ENCODE peak calls at places on chromosomes 1 and 21, in eight cellular contexts. One of them, this sample, is unnamed.

GRCh38 chr1:232611834-232612233 is 18.1 kb downstream of the SIPA1L2 start:
- DNase-seq in AG04449: no peak
- DNase-seq in cardiac fibroblast: no peak
- DNase-seq in lower leg skin: no peak
- DNase-seq in BJ: no peak
- DNase-seq in fibroblast of mammary gland: no peak
- DNase-seq in mucosa of descending colon: no peak
- DNase-seq in progenitor cell of endocrine pancreas: no peak
- DNase-seq in this sample: no peak

GRCh38 chr1:231242516-231243198 is 1.6 kb downstream of the GNPAT start:
- DNase-seq in progenitor cell of endocrine pancreas: no peak
- DNase-seq in cardiac fibroblast: peak
- DNase-seq in mucosa of descending colon: no peak
- DNase-seq in AG04449: no peak
- DNase-seq in fibroblast of mammary gland: peak
- DNase-seq in BJ: no peak
- DNase-seq in lower leg skin: no peak
- DNase-seq in this sample: no peak

GRCh38 chr1:219535021-219535420 is 77.9 kb downstream of the ZC3H11B start:
- DNase-seq in AG04449: no peak
- DNase-seq in progenitor cell of endocrine pancreas: no peak
- DNase-seq in BJ: no peak
- DNase-seq in mucosa of descending colon: no peak
- DNase-seq in fibroblast of mammary gland: no peak
- DNase-seq in cardiac fibroblast: no peak
- DNase-seq in lower leg skin: no peak
- DNase-seq in this sample: no peak

GRCh38 chr1:73862343-73862742 is 335.6 kb downstream of the LRRIQ3 start:
- DNase-seq in lower leg skin: no peak
- DNase-seq in fibroblast of mammary gland: no peak
- DNase-seq in AG04449: no peak
- DNase-seq in cardiac fibroblast: no peak
- DNase-seq in mucosa of descending colon: no peak
- DNase-seq in progenitor cell of endocrine pancreas: no peak
- DNase-seq in BJ: no peak
- DNase-seq in this sample: no peak

GRCh38 chr1:145918992-145919939 is 749 bp upstream of the PEX11B start:
- DNase-seq in AG04449: no peak
- DNase-seq in progenitor cell of endocrine pancreas: no peak
- DNase-seq in fibroblast of mammary gland: peak
- DNase-seq in lower leg skin: peak
- DNase-seq in BJ: no peak
- DNase-seq in cardiac fibroblast: peak
- DNase-seq in mucosa of descending colon: peak
- DNase-seq in this sample: no peak

GRCh38 chr1:197910120-197911110 is 6.8 kb upstream of the LHX9 start:
- DNase-seq in lower leg skin: no peak
- DNase-seq in BJ: no peak
- DNase-seq in mucosa of descending colon: no peak
- DNase-seq in fibroblast of mammary gland: no peak
- DNase-seq in AG04449: no peak
- DNase-seq in cardiac fibroblast: no peak
- DNase-seq in progenitor cell of endocrine pancreas: no peak
- DNase-seq in this sample: no peak

GRCh38 chr1:2474933-2475371 is 1.1 kb upstream of the PLCH2 start:
- DNase-seq in BJ: no peak
- DNase-seq in cardiac fibroblast: peak
- DNase-seq in lower leg skin: no peak
- DNase-seq in fibroblast of mammary gland: no peak
- DNase-seq in AG04449: no peak
- DNase-seq in mucosa of descending colon: no peak
- DNase-seq in progenitor cell of endocrine pancreas: no peak
- DNase-seq in this sample: no peak

GRCh38 chr1:15870421-15870820 is 22.9 kb downstream of the SPEN start:
- DNase-seq in progenitor cell of endocrine pancreas: no peak
- DNase-seq in lower leg skin: no peak
- DNase-seq in AG04449: no peak
- DNase-seq in fibroblast of mammary gland: peak
- DNase-seq in cardiac fibroblast: no peak
- DNase-seq in mucosa of descending colon: no peak
- DNase-seq in BJ: no peak
- DNase-seq in this sample: no peak

GRCh38 chr21:45568383-45568782 is 26.1 kb upstream of the SLC19A1 start:
- DNase-seq in lower leg skin: no peak
- DNase-seq in AG04449: no peak
- DNase-seq in progenitor cell of endocrine pancreas: no peak
- DNase-seq in fibroblast of mammary gland: no peak
- DNase-seq in mucosa of descending colon: no peak
- DNase-seq in BJ: no peak
- DNase-seq in cardiac fibroblast: no peak
- DNase-seq in this sample: no peak

GRCh38 chr1:246959944-246960693 is 28.4 kb upstream of the AHCTF1 start:
- DNase-seq in mucosa of descending colon: no peak
- DNase-seq in lower leg skin: no peak
- DNase-seq in fibroblast of mammary gland: peak
- DNase-seq in progenitor cell of endocrine pancreas: no peak
- DNase-seq in cardiac fibroblast: peak
- DNase-seq in AG04449: no peak
- DNase-seq in BJ: no peak
- DNase-seq in this sample: no peak

GRCh38 chr1:176847052-176847451 is 317.5 kb downstream of the ASTN1 start:
- DNase-seq in fibroblast of mammary gland: peak
- DNase-seq in BJ: no peak
- DNase-seq in lower leg skin: no peak
- DNase-seq in progenitor cell of endocrine pancreas: no peak
- DNase-seq in mucosa of descending colon: no peak
- DNase-seq in cardiac fibroblast: no peak
- DNase-seq in AG04449: no peak
- DNase-seq in this sample: no peak

GRCh38 chr1:182803846-182804245 is 14.3 kb downstream of the NPL start:
- DNase-seq in mucosa of descending colon: no peak
- DNase-seq in progenitor cell of endocrine pancreas: no peak
- DNase-seq in AG04449: no peak
- DNase-seq in lower leg skin: no peak
- DNase-seq in BJ: no peak
- DNase-seq in cardiac fibroblast: no peak
- DNase-seq in fibroblast of mammary gland: no peak
- DNase-seq in this sample: no peak

GRCh38 chr1:212255705-212256307 is 29.4 kb upstream of the PPP2R5A start:
- DNase-seq in fibroblast of mammary gland: no peak
- DNase-seq in cardiac fibroblast: peak
- DNase-seq in lower leg skin: no peak
- DNase-seq in progenitor cell of endocrine pancreas: no peak
- DNase-seq in BJ: no peak
- DNase-seq in AG04449: no peak
- DNase-seq in mucosa of descending colon: no peak
- DNase-seq in this sample: no peak

GRCh38 chr21:43325968-43326367 is 101.0 kb downstream of the SIK1 start:
- DNase-seq in progenitor cell of endocrine pancreas: no peak
- DNase-seq in mucosa of descending colon: no peak
- DNase-seq in BJ: no peak
- DNase-seq in AG04449: no peak
- DNase-seq in fibroblast of mammary gland: no peak
- DNase-seq in lower leg skin: no peak
- DNase-seq in cardiac fibroblast: no peak
- DNase-seq in this sample: no peak

GRCh38 chr1:21801100-21801499 is 11.0 kb upstream of the LDLRAD2 start:
- DNase-seq in fibroblast of mammary gland: peak
- DNase-seq in progenitor cell of endocrine pancreas: no peak
- DNase-seq in mucosa of descending colon: no peak
- DNase-seq in lower leg skin: no peak
- DNase-seq in cardiac fibroblast: no peak
- DNase-seq in AG04449: no peak
- DNase-seq in BJ: no peak
- DNase-seq in this sample: no peak

GRCh38 chr1:91553196-91553595 is 52.5 kb downstream of the CDC7 start:
- DNase-seq in mucosa of descending colon: no peak
- DNase-seq in lower leg skin: no peak
- DNase-seq in BJ: peak
- DNase-seq in AG04449: no peak
- DNase-seq in cardiac fibroblast: peak
- DNase-seq in progenitor cell of endocrine pancreas: no peak
- DNase-seq in fibroblast of mammary gland: peak
- DNase-seq in this sample: no peak

GRCh38 chr1:213892471-213892870 is 95.3 kb upstream of the PROX1 start:
- DNase-seq in BJ: no peak
- DNase-seq in mucosa of descending colon: no peak
- DNase-seq in AG04449: no peak
- DNase-seq in lower leg skin: no peak
- DNase-seq in progenitor cell of endocrine pancreas: no peak
- DNase-seq in fibroblast of mammary gland: no peak
- DNase-seq in cardiac fibroblast: no peak
- DNase-seq in this sample: no peak
- TF ChIP-seq CTCF in BJ: no peak
- TF ChIP-seq CTCF in mucosa of descending colon: no peak
- TF ChIP-seq CTCF in AG04449: no peak
- TF ChIP-seq CTCF in lower leg skin: no peak
- TF ChIP-seq CTCF in progenitor cell of endocrine pancreas: no peak
- TF ChIP-seq CTCF in fibroblast of mammary gland: no peak
- TF ChIP-seq CTCF in cardiac fibroblast: no peak
- TF ChIP-seq CTCF in this sample: no peak

GRCh38 chr1:112619518-112620458 is at the start of gene CAPZA1:
- DNase-seq in lower leg skin: peak
- DNase-seq in BJ: peak
- DNase-seq in mucosa of descending colon: peak
- DNase-seq in cardiac fibroblast: peak
- DNase-seq in AG04449: peak
- DNase-seq in fibroblast of mammary gland: peak
- DNase-seq in progenitor cell of endocrine pancreas: peak
- DNase-seq in this sample: peak

GRCh38 chr1:112618721-112619517 is at the start of gene ST7L:
- DNase-seq in BJ: no peak
- DNase-seq in fibroblast of mammary gland: peak
- DNase-seq in AG04449: no peak
- DNase-seq in cardiac fibroblast: peak
- DNase-seq in progenitor cell of endocrine pancreas: peak
- DNase-seq in mucosa of descending colon: peak
- DNase-seq in lower leg skin: peak
- DNase-seq in this sample: peak

GRCh38 chr1:112618114-112618720 is 724 bp downstream of the ST7L start:
- DNase-seq in progenitor cell of endocrine pancreas: no peak
- DNase-seq in lower leg skin: no peak
- DNase-seq in cardiac fibroblast: peak
- DNase-seq in AG04449: no peak
- DNase-seq in mucosa of descending colon: no peak
- DNase-seq in BJ: no peak
- DNase-seq in fibroblast of mammary gland: peak
- DNase-seq in this sample: no peak

DNA sequence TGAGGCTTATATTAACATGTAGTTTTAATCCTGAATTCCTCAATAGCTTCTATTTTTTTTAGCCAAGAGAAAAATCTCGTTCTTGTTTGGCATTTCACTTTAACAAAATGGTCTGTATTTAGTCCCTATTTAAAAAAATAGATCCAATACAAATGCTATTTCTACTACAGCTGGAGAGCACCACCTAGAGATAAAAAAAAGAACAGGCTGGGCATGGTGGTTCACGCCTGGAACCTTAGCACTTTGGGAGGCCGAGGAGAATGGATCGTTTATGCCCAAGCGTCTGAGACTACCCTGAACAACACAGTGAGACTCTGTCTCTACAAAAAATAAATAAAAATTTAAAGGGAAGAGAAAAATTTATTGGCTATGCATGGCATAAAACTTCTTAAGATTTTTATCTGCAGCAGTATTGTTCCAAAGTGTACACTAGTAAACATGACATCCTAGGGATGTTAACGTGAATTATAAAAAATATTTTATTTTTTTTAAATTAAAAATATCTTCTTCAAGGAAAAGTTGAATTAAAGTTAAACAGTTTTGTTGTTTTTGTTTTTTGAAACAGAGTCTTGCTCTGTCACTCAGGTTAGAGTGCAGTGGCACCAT is 4.4 kb downstream of the ST7L start:
- DNase-seq in lower leg skin: no peak
- DNase-seq in progenitor cell of endocrine pancreas: no peak
- DNase-seq in cardiac fibroblast: peak
- DNase-seq in AG04449: no peak
- DNase-seq in mucosa of descending colon: no peak
- DNase-seq in BJ: no peak
- DNase-seq in fibroblast of mammary gland: peak
- DNase-seq in this sample: no peak
- TF ChIP-seq CTCF in lower leg skin: no peak
- TF ChIP-seq CTCF in progenitor cell of endocrine pancreas: peak
- TF ChIP-seq CTCF in cardiac fibroblast: peak
- TF ChIP-seq CTCF in AG04449: peak
- TF ChIP-seq CTCF in mucosa of descending colon: peak
- TF ChIP-seq CTCF in BJ: peak
- TF ChIP-seq CTCF in fibroblast of mammary gland: peak
- TF ChIP-seq CTCF in this sample: no peak

GRCh38 chr1:199463521-199464127 is 563.9 kb upstream of the NR5A2 start:
- DNase-seq in lower leg skin: no peak
- DNase-seq in fibroblast of mammary gland: peak
- DNase-seq in progenitor cell of endocrine pancreas: no peak
- DNase-seq in mucosa of descending colon: no peak
- DNase-seq in AG04449: peak
- DNase-seq in BJ: peak
- DNase-seq in cardiac fibroblast: peak
- DNase-seq in this sample: no peak
- TF ChIP-seq CTCF in lower leg skin: no peak
- TF ChIP-seq CTCF in fibroblast of mammary gland: peak
- TF ChIP-seq CTCF in progenitor cell of endocrine pancreas: peak
- TF ChIP-seq CTCF in mucosa of descending colon: no peak
- TF ChIP-seq CTCF in AG04449: peak
- TF ChIP-seq CTCF in BJ: peak
- TF ChIP-seq CTCF in cardiac fibroblast: peak
- TF ChIP-seq CTCF in this sample: no peak

DNA sequence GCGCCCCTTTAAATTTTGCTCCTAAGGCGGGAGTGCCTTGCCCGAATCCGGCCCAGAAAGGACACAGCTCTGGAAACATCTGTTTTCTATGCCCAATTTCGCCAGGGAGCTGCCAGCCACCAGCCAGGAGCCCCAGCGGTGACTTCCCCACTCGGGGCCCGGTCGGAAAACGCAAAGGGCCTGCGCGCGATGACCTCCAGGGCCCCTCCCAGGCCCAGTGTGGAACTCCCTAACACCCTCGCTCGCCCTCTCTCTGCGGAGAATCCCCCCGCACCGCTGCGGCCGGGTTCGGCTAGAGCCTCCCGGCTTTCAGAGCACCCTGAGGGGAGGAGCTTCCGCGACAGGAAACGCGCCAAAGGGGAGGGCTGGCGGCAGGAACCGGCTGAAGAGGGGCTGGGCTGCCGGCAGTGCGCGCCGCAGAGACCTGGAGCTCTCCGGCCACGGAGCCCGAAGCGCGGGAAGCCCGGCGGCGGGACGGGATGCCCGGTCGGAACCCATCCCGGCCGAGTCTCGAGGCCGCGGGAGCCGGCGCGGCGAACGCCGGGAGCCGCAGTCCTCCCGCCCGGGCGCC is 505 bp downstream of the CLSPN start:
- DNase-seq in BJ: peak
- DNase-seq in lower leg skin: peak
- DNase-seq in mucosa of descending colon: peak
- DNase-seq in progenitor cell of endocrine pancreas: peak
- DNase-seq in cardiac fibroblast: peak
- DNase-seq in AG04449: no peak
- DNase-seq in fibroblast of mammary gland: peak
- DNase-seq in this sample: peak
- TF ChIP-seq CTCF in BJ: peak
- TF ChIP-seq CTCF in lower leg skin: no peak
- TF ChIP-seq CTCF in mucosa of descending colon: no peak
- TF ChIP-seq CTCF in progenitor cell of endocrine pancreas: no peak
- TF ChIP-seq CTCF in cardiac fibroblast: peak
- TF ChIP-seq CTCF in AG04449: no peak
- TF ChIP-seq CTCF in fibroblast of mammary gland: no peak
- TF ChIP-seq CTCF in this sample: no peak